ENCODE peak calls at places on chromosomes 4 and X, in six cellular contexts. One of them, this sample, is unnamed. For H3K36me3, the result is how much of the 10 kb centered on the place peaks cover.

GRCh38 chrX:103626855-103627254 is 1.9 kb upstream of the TCEAL1 start:
- DNase-seq in mesendoderm: no peak
- DNase-seq in A673: no peak
- DNase-seq in SK-N-SH: no peak
- DNase-seq in Karpas-422: no peak
- DNase-seq in right lobe of liver: no peak
- DNase-seq in this sample: no peak

GRCh38 chr4:60721680-60722079 is 478.4 kb upstream of the ADGRL3 start:
- DNase-seq in SK-N-SH: no peak
- DNase-seq in A673: no peak
- DNase-seq in right lobe of liver: no peak
- DNase-seq in Karpas-422: no peak
- DNase-seq in mesendoderm: no peak
- DNase-seq in this sample: no peak

GRCh38 chr4:19945979-19946380 is 305.7 kb upstream of the SLIT2 start:
- DNase-seq in right lobe of liver: no peak
- DNase-seq in mesendoderm: no peak
- DNase-seq in SK-N-SH: no peak
- DNase-seq in A673: peak
- DNase-seq in Karpas-422: no peak
- DNase-seq in this sample: peak

GRCh38 chr4:100450449-100450848 is 67.4 kb downstream of the EMCN start:
- DNase-seq in A673: no peak
- DNase-seq in mesendoderm: no peak
- DNase-seq in Karpas-422: no peak
- DNase-seq in right lobe of liver: no peak
- DNase-seq in SK-N-SH: no peak
- DNase-seq in this sample: no peak

GRCh38 chr4:181966084-181966483 is 277.1 kb upstream of the TENM3 start:
- DNase-seq in Karpas-422: no peak
- DNase-seq in mesendoderm: peak
- DNase-seq in right lobe of liver: no peak
- DNase-seq in SK-N-SH: peak
- DNase-seq in A673: no peak
- DNase-seq in this sample: peak

GRCh38 chrX:85159644-85160043 is 83.9 kb downstream of the SATL1 start:
- DNase-seq in A673: no peak
- DNase-seq in mesendoderm: no peak
- DNase-seq in right lobe of liver: no peak
- DNase-seq in Karpas-422: no peak
- DNase-seq in SK-N-SH: no peak
- DNase-seq in this sample: no peak

GRCh38 chr4:123943976-123944375 is 547.4 kb downstream of the SPRY1 start:
- DNase-seq in right lobe of liver: no peak
- DNase-seq in SK-N-SH: no peak
- DNase-seq in Karpas-422: no peak
- DNase-seq in A673: no peak
- DNase-seq in mesendoderm: no peak
- DNase-seq in this sample: no peak

GRCh38 chrX:150219374-150220185 is 143.5 kb upstream of the MAMLD1 start:
- DNase-seq in right lobe of liver: no peak
- DNase-seq in A673: no peak
- DNase-seq in SK-N-SH: no peak
- DNase-seq in mesendoderm: peak
- DNase-seq in Karpas-422: no peak
- DNase-seq in this sample: no peak

GRCh38 chr4:146142768-146143167 is 32.8 kb upstream of the LSM6 start:
- DNase-seq in SK-N-SH: no peak
- DNase-seq in mesendoderm: peak
- DNase-seq in right lobe of liver: no peak
- DNase-seq in Karpas-422: no peak
- DNase-seq in A673: no peak
- DNase-seq in this sample: no peak

GRCh38 chr4:78659264-78659663 is 107.7 kb downstream of the ANXA3 start:
- DNase-seq in SK-N-SH: no peak
- DNase-seq in Karpas-422: no peak
- DNase-seq in mesendoderm: no peak
- DNase-seq in A673: no peak
- DNase-seq in right lobe of liver: no peak
- DNase-seq in this sample: no peak

GRCh38 chrX:110053453-110053852 is 50.5 kb downstream of the TMEM164 start:
- DNase-seq in A673: no peak
- DNase-seq in SK-N-SH: no peak
- DNase-seq in right lobe of liver: no peak
- DNase-seq in Karpas-422: no peak
- DNase-seq in mesendoderm: no peak
- DNase-seq in this sample: no peak

GRCh38 chr4:56261027-56261426 is 126.3 kb downstream of the AASDH start:
- DNase-seq in right lobe of liver: no peak
- DNase-seq in A673: no peak
- DNase-seq in Karpas-422: no peak
- DNase-seq in SK-N-SH: no peak
- DNase-seq in mesendoderm: no peak
- DNase-seq in this sample: no peak

GRCh38 chrX:119694601-119695534 is 1.9 kb upstream of the SEPTIN6 start:
- DNase-seq in Karpas-422: no peak
- DNase-seq in mesendoderm: peak
- DNase-seq in SK-N-SH: peak
- DNase-seq in right lobe of liver: no peak
- DNase-seq in A673: peak
- DNase-seq in this sample: no peak

GRCh38 chr4:105399535-105400161 is 74.2 kb downstream of the PPA2 start:
- DNase-seq in Karpas-422: no peak
- DNase-seq in A673: no peak
- DNase-seq in SK-N-SH: no peak
- DNase-seq in right lobe of liver: no peak
- DNase-seq in mesendoderm: no peak
- DNase-seq in this sample: no peak

GRCh38 chr4:4792516-4792915 is 66.9 kb upstream of the MSX1 start:
- DNase-seq in A673: no peak
- DNase-seq in Karpas-422: no peak
- DNase-seq in mesendoderm: no peak
- DNase-seq in SK-N-SH: no peak
- DNase-seq in right lobe of liver: no peak
- DNase-seq in this sample: no peak

GRCh38 chrX:153583433-153583832 is 15.5 kb downstream of the CCNQ start:
- DNase-seq in A673: no peak
- DNase-seq in Karpas-422: no peak
- DNase-seq in SK-N-SH: no peak
- DNase-seq in mesendoderm: no peak
- DNase-seq in right lobe of liver: no peak
- DNase-seq in this sample: no peak

GRCh38 chr4:64729561-64729960 is 320.3 kb upstream of the TECRL start:
- DNase-seq in mesendoderm: peak
- DNase-seq in right lobe of liver: no peak
- DNase-seq in A673: no peak
- DNase-seq in Karpas-422: no peak
- DNase-seq in SK-N-SH: no peak
- DNase-seq in this sample: no peak

GRCh38 chrX:12975670-12975965 is 708 bp downstream of the TMSB4X start:
- DNase-seq in mesendoderm: no peak
- DNase-seq in A673: no peak
- DNase-seq in SK-N-SH: no peak
- DNase-seq in Karpas-422: no peak
- DNase-seq in right lobe of liver: peak
- DNase-seq in this sample: no peak

GRCh38 chr4:182492456-182492855 is 249.3 kb downstream of the TENM3 start:
- DNase-seq in mesendoderm: no peak
- DNase-seq in right lobe of liver: no peak
- DNase-seq in A673: peak
- DNase-seq in SK-N-SH: no peak
- DNase-seq in Karpas-422: no peak
- DNase-seq in this sample: no peak

GRCh38 chrX:136094962-136095361 is 52.4 kb upstream of the FHL1 start:
- DNase-seq in Karpas-422: no peak
- DNase-seq in A673: no peak
- DNase-seq in SK-N-SH: no peak
- DNase-seq in right lobe of liver: no peak
- DNase-seq in mesendoderm: no peak
- DNase-seq in this sample: no peak

GRCh38 chr4:168699224-168699878 is 202.5 kb downstream of the PALLD start:
- DNase-seq in SK-N-SH: no peak
- DNase-seq in A673: no peak
- DNase-seq in mesendoderm: no peak
- DNase-seq in right lobe of liver: peak
- DNase-seq in Karpas-422: no peak
- DNase-seq in this sample: no peak

GRCh38 chr4:88341227-88342192 is 37.1 kb upstream of the HERC6 start:
- DNase-seq in SK-N-SH: no peak
- DNase-seq in mesendoderm: no peak
- DNase-seq in right lobe of liver: no peak
- DNase-seq in Karpas-422: no peak
- DNase-seq in A673: no peak
- DNase-seq in this sample: peak

GRCh38 chr4:2343476-2343875 is 75.0 kb downstream of the ZFYVE28 start:
- DNase-seq in A673: no peak
- DNase-seq in SK-N-SH: no peak
- DNase-seq in mesendoderm: no peak
- DNase-seq in right lobe of liver: no peak
- DNase-seq in Karpas-422: no peak
- DNase-seq in this sample: no peak

GRCh38 chr4:168831919-168832745 is 177.9 kb downstream of the CBR4 start:
- DNase-seq in mesendoderm: peak
- DNase-seq in A673: peak
- DNase-seq in right lobe of liver: peak
- DNase-seq in Karpas-422: peak
- DNase-seq in SK-N-SH: peak
- DNase-seq in this sample: peak

GRCh38 chrX:77628294-77629025 is 157.6 kb downstream of the ATRX start:
- DNase-seq in Karpas-422: peak
- DNase-seq in right lobe of liver: no peak
- DNase-seq in A673: peak
- DNase-seq in SK-N-SH: no peak
- DNase-seq in mesendoderm: no peak
- DNase-seq in this sample: no peak

GRCh38 chr4:186272699-186273370 is 6.8 kb downstream of the F11 start:
- DNase-seq in A673: no peak
- DNase-seq in SK-N-SH: no peak
- DNase-seq in right lobe of liver: no peak
- DNase-seq in Karpas-422: no peak
- DNase-seq in mesendoderm: no peak
- DNase-seq in this sample: no peak

GRCh38 chrX:20267924-20268701 is 1.4 kb upstream of the RPS6KA3 start:
- DNase-seq in A673: peak
- DNase-seq in mesendoderm: peak
- DNase-seq in right lobe of liver: peak
- DNase-seq in Karpas-422: no peak
- DNase-seq in SK-N-SH: peak
- DNase-seq in this sample: no peak

GRCh38 chrX:131938749-131939148 is 84.4 kb upstream of the STK26 start:
- DNase-seq in mesendoderm: peak
- DNase-seq in right lobe of liver: no peak
- DNase-seq in A673: no peak
- DNase-seq in Karpas-422: no peak
- DNase-seq in SK-N-SH: no peak
- DNase-seq in this sample: no peak

GRCh38 chr4:153207561-153207960 is 3.3 kb downstream of the TRIM2 start:
- DNase-seq in SK-N-SH: peak
- DNase-seq in A673: no peak
- DNase-seq in right lobe of liver: peak
- DNase-seq in Karpas-422: no peak
- DNase-seq in mesendoderm: peak
- DNase-seq in this sample: peak

GRCh38 chrX:3142259-3143042 is 101.2 kb downstream of the ARSF start:
- DNase-seq in Karpas-422: peak
- DNase-seq in A673: peak
- DNase-seq in mesendoderm: no peak
- DNase-seq in SK-N-SH: no peak
- DNase-seq in right lobe of liver: no peak
- DNase-seq in this sample: peak

GRCh38 chr4:169208090-169208455 is 62.7 kb downstream of the SH3RF1 start:
- DNase-seq in mesendoderm: no peak
- DNase-seq in right lobe of liver: no peak
- DNase-seq in A673: no peak
- DNase-seq in Karpas-422: no peak
- DNase-seq in SK-N-SH: no peak
- DNase-seq in this sample: no peak

GRCh38 chr4:27638163-27638915 is 777.7 kb downstream of the STIM2 start:
- DNase-seq in Karpas-422: no peak
- DNase-seq in A673: no peak
- DNase-seq in right lobe of liver: no peak
- DNase-seq in SK-N-SH: no peak
- DNase-seq in mesendoderm: peak
- DNase-seq in this sample: no peak
- H3K27ac ChIP-seq in Karpas-422: no peak
- H3K27ac ChIP-seq in A673: no peak
- H3K27ac ChIP-seq in right lobe of liver: no peak
- H3K27ac ChIP-seq in SK-N-SH: no peak
- H3K27ac ChIP-seq in mesendoderm: no peak
- H3K27ac ChIP-seq in this sample: no peak

DNA sequence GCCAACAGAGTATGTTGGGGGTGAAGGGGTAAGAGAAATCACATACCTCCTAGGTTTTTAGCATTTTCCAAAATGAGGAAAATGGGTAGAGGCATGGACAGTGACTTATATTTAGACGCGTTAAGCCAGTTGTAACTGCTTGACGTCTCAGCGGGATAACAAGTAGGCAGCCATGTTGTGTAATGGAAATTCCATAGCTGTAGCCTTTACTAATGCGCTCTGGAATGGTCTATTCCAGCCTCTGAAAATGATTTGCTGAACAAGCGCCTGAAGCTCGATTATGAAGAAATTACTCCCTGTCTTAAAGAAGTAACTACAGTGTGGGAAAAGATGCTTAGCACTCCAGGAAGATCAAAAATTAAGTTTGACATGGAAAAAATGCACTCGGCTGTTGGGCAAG is 135.5 kb downstream of the PTTG2 start:
- DNase-seq in SK-N-SH: no peak
- DNase-seq in right lobe of liver: no peak
- DNase-seq in mesendoderm: no peak
- DNase-seq in Karpas-422: no peak
- DNase-seq in A673: no peak
- DNase-seq in this sample: no peak
- H3K36me3 ChIP-seq in SK-N-SH: under half
- H3K36me3 ChIP-seq in right lobe of liver: under half
- H3K36me3 ChIP-seq in mesendoderm: under half
- H3K36me3 ChIP-seq in Karpas-422: under half
- H3K36me3 ChIP-seq in A673: under half
- H3K36me3 ChIP-seq in this sample: under half

GRCh38 chrX:137430301-137430700 is 135.6 kb upstream of the ZIC3 start:
- DNase-seq in SK-N-SH: no peak
- DNase-seq in A673: no peak
- DNase-seq in mesendoderm: peak
- DNase-seq in right lobe of liver: no peak
- DNase-seq in Karpas-422: no peak
- DNase-seq in this sample: no peak
- H3K27ac ChIP-seq in SK-N-SH: no peak
- H3K27ac ChIP-seq in A673: no peak
- H3K27ac ChIP-seq in mesendoderm: peak
- H3K27ac ChIP-seq in right lobe of liver: no peak
- H3K27ac ChIP-seq in Karpas-422: no peak
- H3K27ac ChIP-seq in this sample: no peak

DNA sequence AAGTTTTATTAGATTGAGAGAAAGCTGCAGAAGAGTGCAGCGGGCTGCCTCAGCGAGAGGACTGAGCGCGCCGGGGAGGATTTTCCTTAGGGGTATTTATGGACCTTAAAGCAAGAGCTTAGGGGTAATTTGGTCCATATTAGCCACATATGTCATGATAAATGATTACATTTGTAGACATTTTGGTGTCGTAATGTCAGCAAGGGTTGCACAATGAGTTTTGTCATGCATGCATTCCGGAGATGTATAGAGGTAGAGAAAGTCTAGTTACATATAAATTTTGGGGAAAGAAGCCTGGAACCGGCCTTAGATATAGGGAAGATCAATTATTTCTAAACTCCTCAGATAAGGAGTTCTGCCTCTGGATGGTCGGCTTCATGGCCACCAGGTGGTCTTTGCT is 10.0 kb downstream of the MGST2 start:
- DNase-seq in A673: no peak
- DNase-seq in mesendoderm: no peak
- DNase-seq in right lobe of liver: no peak
- DNase-seq in Karpas-422: no peak
- DNase-seq in SK-N-SH: no peak
- DNase-seq in this sample: no peak
- H3K36me3 ChIP-seq in A673: under half
- H3K36me3 ChIP-seq in mesendoderm: under half
- H3K36me3 ChIP-seq in right lobe of liver: under half
- H3K36me3 ChIP-seq in Karpas-422: under half
- H3K36me3 ChIP-seq in SK-N-SH: under half
- H3K36me3 ChIP-seq in this sample: under half

This sample was measured in SJCRH30.